ENCODE peak calls at places on chromosome 6, in six cellular contexts. A is K562, S is nephron progenitor cell, C is pancreas, H is AG10803, W is lower lobe of right lung. U is an unnamed sample.

GRCh38 chr6:151436814-151437213 is 15.1 kb downstream of the RMND1 start:
- DNase-seq in A (no peak), S (no peak), C (no peak), H (peak; percentile 94), W (no peak), U (no peak)

GRCh38 chr6:8192067-8192466 is 89.7 kb upstream of the EEF1E1 start:
- DNase-seq in A (no peak), S (no peak), C (no peak), H (no peak), W (no peak), U (no peak)

GRCh38 chr6:160177220-160177619 is 55.6 kb downstream of the SLC22A1 start:
- DNase-seq in A (no peak), S (no peak), C (no peak), H (no peak), W (no peak), U (no peak)

GRCh38 chr6:32178547-32179440 is 589 bp downstream of the RNF5 start:
- DNase-seq in A (peak; percentile 37), S (no peak), C (no peak), H (no peak), W (no peak), U (no peak)

GRCh38 chr6:157273756-157274088 is 49.6 kb downstream of the TMEM242 start:
- DNase-seq in A (peak; percentile 88), S (peak; percentile 58), C (no peak), H (no peak), W (peak; percentile 64), U (peak; percentile 45)

GRCh38 chr6:68160348-68160747 is 474.7 kb upstream of the ADGRB3 start:
- DNase-seq in A (no peak), S (no peak), C (no peak), H (no peak), W (no peak), U (no peak)

GRCh38 chr6:75852721-75853120 is 103.7 kb downstream of the MYO6 start:
- DNase-seq in A (no peak), S (no peak), C (no peak), H (no peak), W (no peak), U (no peak)

GRCh38 chr6:52371656-52372151 is 9.8 kb downstream of the PAQR8 start:
- DNase-seq in A (no peak), S (no peak), C (no peak), H (peak; percentile 51), W (no peak), U (no peak)

GRCh38 chr6:131898718-131899117 is 52.5 kb downstream of the CCN2 start:
- DNase-seq in A (no peak), S (no peak), C (no peak), H (no peak), W (no peak), U (no peak)

GRCh38 chr6:19501737-19502245 is 335.4 kb upstream of the ID4 start:
- DNase-seq in A (no peak), S (no peak), C (no peak), H (no peak), W (no peak), U (no peak)
- TF ChIP-seq CTCF in A (no peak), S (no peak), C (no peak), H (no peak), W (no peak), U (peak; percentile 47)

DNA sequence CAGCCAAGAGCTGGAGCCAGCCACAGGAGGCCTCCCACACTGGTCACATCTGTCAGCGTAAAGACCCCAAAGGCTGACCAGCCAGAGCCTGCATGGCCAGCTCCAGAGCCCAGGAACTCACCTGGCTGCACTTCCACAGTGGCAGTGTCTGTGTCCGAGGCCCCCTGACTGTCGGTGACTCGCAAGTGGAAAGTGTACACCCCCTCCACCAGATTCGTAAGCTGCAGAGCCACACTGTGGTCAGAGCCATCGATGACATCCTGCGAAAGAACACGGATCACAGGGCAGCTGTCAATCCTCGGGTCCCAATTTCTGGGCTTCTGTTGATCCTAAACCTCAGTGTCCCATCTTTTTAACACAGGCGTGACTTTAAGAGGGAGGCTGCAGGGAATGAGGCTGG is 69.3 kb downstream of the ALDH5A1 start:
- DNase-seq in A (no peak), S (no peak), C (no peak), H (no peak), W (no peak), U (no peak)
- TF ChIP-seq CTCF in A (no peak), S (no peak), C (no peak), H (no peak), W (no peak), U (no peak)

DNA sequence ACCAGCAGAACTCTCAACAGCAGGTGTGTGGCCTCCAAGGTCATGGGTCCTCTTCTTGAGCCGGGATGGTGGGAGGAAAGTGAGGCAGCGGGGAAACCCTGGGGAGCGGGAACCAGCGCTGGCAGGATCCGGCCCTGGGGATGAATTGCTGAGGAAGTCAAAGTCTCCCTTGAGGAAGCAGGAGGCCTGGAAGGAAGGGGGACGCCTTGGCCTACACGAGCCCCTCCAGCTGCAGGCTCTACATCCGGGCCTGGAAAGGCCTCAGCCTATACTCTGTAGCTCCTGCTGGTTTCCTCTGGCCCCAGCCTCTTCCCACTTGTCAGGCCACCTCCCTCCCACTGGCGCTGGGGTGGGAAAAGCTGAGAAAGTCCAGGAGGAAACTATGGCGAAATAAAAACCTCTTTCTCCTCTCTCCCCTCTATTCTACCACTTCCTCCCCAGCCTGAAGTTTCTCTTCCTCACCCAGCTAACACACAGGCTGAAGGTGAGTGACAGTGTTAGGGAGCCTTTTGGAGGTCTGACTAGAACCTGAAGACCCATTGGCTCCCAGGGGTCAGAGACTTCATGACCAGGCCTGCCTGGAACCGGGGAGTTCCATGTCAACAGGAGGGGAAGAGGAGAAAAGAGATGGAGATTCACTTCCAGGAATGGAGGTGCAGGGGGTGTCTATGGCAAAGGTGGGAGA is 14.8 kb downstream of the TREML2 start:
- DNase-seq in A (no peak), S (no peak), C (no peak), H (no peak), W (no peak), U (peak; percentile 22)
- TF ChIP-seq CTCF in A (no peak), S (no peak), C (no peak), H (no peak), W (no peak), U (no peak)

GRCh38 chr6:71419954-71420692 is 131.5 kb downstream of the OGFRL1 start:
- DNase-seq in A (no peak), S (peak; percentile 72), C (peak; percentile 58), H (peak; percentile 49), W (peak; percentile 70), U (peak; percentile 56)
- TF ChIP-seq CTCF in A (no peak), S (no peak), C (no peak), H (no peak), W (peak; percentile 42), U (no peak)

GRCh38 chr6:161355731-161356130 is 81.9 kb upstream of the AGPAT4 start:
- DNase-seq in A (no peak), S (no peak), C (no peak), H (no peak), W (no peak), U (no peak)

GRCh38 chr6:161354241-161354840 is 80.5 kb upstream of the AGPAT4 start:
- DNase-seq in A (no peak), S (no peak), C (no peak), H (no peak), W (no peak), U (no peak)

GRCh38 chr6:161351855-161352254 is 78.0 kb upstream of the AGPAT4 start:
- DNase-seq in A (peak; percentile 72), S (no peak), C (no peak), H (no peak), W (no peak), U (no peak)

GRCh38 chr6:161354956-161355355 is 81.1 kb upstream of the AGPAT4 start:
- DNase-seq in A (no peak), S (no peak), C (no peak), H (no peak), W (no peak), U (no peak)

GRCh38 chr6:161353208-161353613 is 79.3 kb upstream of the AGPAT4 start:
- DNase-seq in A (peak; percentile 72), S (peak; percentile 44), C (no peak), H (no peak), W (no peak), U (peak; percentile 31)
- TF ChIP-seq CTCF in A (peak; percentile 79), S (peak; percentile 37), C (no peak), H (no peak), W (peak; percentile 20), U (no peak)

GRCh38 chr6:116111552-116112528 is 11.2 kb downstream of the NT5DC1 start:
- DNase-seq in A (peak; percentile 25), S (peak; percentile 34), C (no peak), H (peak; percentile 40), W (no peak), U (peak; percentile 56)
- TF ChIP-seq CTCF in A (peak; percentile 68), S (peak; percentile 57), C (no peak), H (peak; percentile 68), W (peak; percentile 34), U (peak; percentile 63)

DNA sequence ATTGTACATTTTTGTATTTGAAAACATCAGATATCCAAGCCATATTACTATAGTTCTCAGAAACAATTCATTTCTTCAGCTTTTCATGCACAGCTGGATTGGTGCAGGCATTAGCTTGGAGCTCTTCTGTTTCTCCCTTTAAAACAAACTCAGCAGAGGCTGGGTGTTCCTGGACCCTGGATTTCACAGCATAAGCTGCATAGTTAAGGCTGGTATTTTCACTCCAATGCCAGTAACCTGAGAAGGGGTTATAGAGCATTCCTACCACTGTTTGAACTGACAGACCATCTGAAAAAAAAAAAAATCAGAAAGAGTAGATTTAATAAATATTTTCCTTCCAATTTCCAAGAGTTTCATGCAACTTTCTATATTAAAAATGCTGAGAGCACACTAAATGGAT is 20.1 kb upstream of the FAXC start:
- DNase-seq in A (no peak), S (no peak), C (no peak), H (no peak), W (no peak), U (no peak)
- TF ChIP-seq CTCF in A (no peak), S (no peak), C (no peak), H (no peak), W (no peak), U (no peak)

GRCh38 chr6:38570750-38571149 is 69.0 kb downstream of the BTBD9 start:
- DNase-seq in A (no peak), S (no peak), C (no peak), H (peak; percentile 26), W (no peak), U (no peak)
- TF ChIP-seq CTCF in A (peak; percentile 25), S (peak; percentile 36), C (no peak), H (peak; percentile 58), W (peak; percentile 38), U (no peak)

DNA sequence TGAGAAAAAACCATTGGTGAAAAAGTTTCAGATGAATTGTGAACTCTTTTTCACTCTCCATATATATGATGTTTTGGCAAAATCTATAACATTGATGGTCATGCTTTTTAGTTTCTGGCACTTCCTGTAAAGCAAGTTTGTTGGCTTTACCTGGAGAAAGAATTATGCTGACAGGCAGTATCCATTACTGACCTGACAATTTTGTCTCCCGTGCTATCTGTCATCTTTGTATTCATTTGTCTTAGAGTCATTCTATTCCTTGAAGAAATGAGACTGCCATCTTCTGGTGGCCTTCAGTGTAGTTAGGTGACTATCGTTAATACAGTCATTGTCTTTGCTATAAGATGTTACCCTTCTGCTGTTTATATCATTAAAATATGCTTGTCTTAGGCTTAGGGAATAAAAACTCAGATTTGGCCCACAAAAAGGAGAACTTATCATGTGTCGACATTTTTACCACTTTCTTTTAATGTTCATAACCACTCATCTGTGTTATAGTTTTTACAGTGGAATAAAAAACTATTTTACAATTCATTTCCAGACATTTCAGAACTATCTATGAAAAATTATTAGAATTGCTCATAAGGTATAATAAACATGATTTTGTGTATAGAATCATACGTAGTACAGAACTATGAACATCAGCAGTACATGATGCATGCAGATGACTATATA is 707.0 kb downstream of the EPM2A start:
- DNase-seq in A (peak; percentile 21), S (no peak), C (no peak), H (peak; percentile 49), W (no peak), U (peak; percentile 14)
- TF ChIP-seq CTCF in A (peak; percentile 37), S (peak; percentile 44), C (peak; percentile 35), H (peak; percentile 69), W (peak; percentile 40), U (no peak)

U was measured in endothelial cell.